ENCODE peak calls at places on chromosomes 5 and 9, in four cellular contexts. T is dermis blood vessel endothelial cell, H is NCI-H1694, J is AG10803. N is an unnamed sample.

GRCh38 chr5:112156211-112156610 is 262.9 kb downstream of the EPB41L4A start:
- DNase-seq in H (no peak), T (no peak), J (no peak), N (no peak)

GRCh38 chr5:65512170-65512937 is 30.6 kb upstream of the ADAMTS6 start:
- DNase-seq in H (no peak), T (no peak), J (no peak), N (no peak)

GRCh38 chr9:92291577-92291976 is 1.9 kb downstream of the IARS1 start:
- DNase-seq in H (no peak), T (no peak), J (no peak), N (no peak)

GRCh38 chr9:133499892-133500270 is 21.0 kb upstream of the SLC2A6 start:
- DNase-seq in H (no peak), J (no peak), T (no peak), N (peak; percentile 18)

GRCh38 chr9:84339951-84340350 is 607 bp downstream of the SLC28A3 start:
- DNase-seq in J (no peak), H (no peak), T (no peak), N (no peak)

GRCh38 chr5:176590035-176590729 is 19.8 kb downstream of the GPRIN1 start:
- DNase-seq in H (no peak), J (no peak), T (no peak), N (no peak)

GRCh38 chr5:154782812-154783592 is 27.8 kb downstream of the LARP1 start:
- DNase-seq in J (peak; percentile 16), T (no peak), H (no peak), N (no peak)

GRCh38 chr5:139577689-139578347 is 16.7 kb downstream of the UBE2D2 start:
- DNase-seq in J (no peak), T (peak; percentile 51), H (peak; percentile 8), N (no peak)

GRCh38 chr5:78779771-78780616 is 131.4 kb upstream of the LHFPL2 start:
- DNase-seq in J (peak; percentile 76), H (no peak), T (no peak), N (no peak)

GRCh38 chr9:116549061-116549664 is 137.9 kb upstream of the TRIM32 start:
- DNase-seq in T (no peak), H (no peak), J (peak; percentile 96), N (no peak)

GRCh38 chr5:14447958-14448881 is 133.4 kb upstream of the OTULINL start:
- DNase-seq in J (peak; percentile 73), T (peak; percentile 53), H (peak; percentile 25), N (no peak)

GRCh38 chr9:35834260-35835215 is 5.5 kb downstream of the TMEM8B start:
- DNase-seq in J (no peak), H (no peak), T (no peak), N (no peak)

GRCh38 chr5:178282391-178282790 is 49.8 kb upstream of the PHYKPL start:
- DNase-seq in T (no peak), J (no peak), H (no peak), N (no peak)

GRCh38 chr9:135951889-135952663 is 9.1 kb downstream of the UBAC1 start:
- DNase-seq in T (no peak), J (no peak), H (no peak), N (no peak)

GRCh38 chr5:122287101-122287500 is 24.9 kb upstream of the SNCAIP start:
- DNase-seq in J (no peak), T (no peak), H (no peak), N (no peak)

GRCh38 chr5:73640861-73641320 is 14.9 kb downstream of the ARHGEF28 start:
- DNase-seq in H (no peak), J (peak; percentile 50), T (peak; percentile 72), N (no peak)

GRCh38 chr5:76476639-76477038 is 73.6 kb downstream of the IQGAP2 start:
- DNase-seq in J (no peak), H (no peak), T (no peak), N (no peak)

GRCh38 chr9:70488793-70489105 is 74.3 kb upstream of the KLF9 start:
- DNase-seq in J (no peak), H (no peak), T (no peak), N (no peak)

GRCh38 chr5:52743012-52743411 is 44.7 kb upstream of the ITGA1 start:
- DNase-seq in H (no peak), J (no peak), T (peak; percentile 68), N (no peak)

GRCh38 chr9:126421567-126422428 is 95.2 kb downstream of the MVB12B start:
- DNase-seq in H (no peak), J (no peak), T (no peak), N (no peak)

GRCh38 chr5:87949665-87950640 is 318.7 kb downstream of the TMEM161B start:
- DNase-seq in J (no peak), H (no peak), T (no peak), N (no peak)

GRCh38 chr5:173582198-173583092 is 34.0 kb downstream of the BOD1 start:
- DNase-seq in J (peak; percentile 39), T (no peak), H (no peak), N (no peak)

GRCh38 chr9:127136880-127137639 is 14.6 kb upstream of the ANGPTL2 start:
- DNase-seq in T (no peak), H (no peak), J (no peak), N (no peak)

GRCh38 chr5:97098864-97099454 is 43.5 kb downstream of the LIX1 start:
- DNase-seq in H (no peak), J (peak; percentile 3), T (no peak), N (no peak)

GRCh38 chr5:137344723-137345322 is 154.3 kb downstream of the SPOCK1 start:
- DNase-seq in J (peak; percentile 79), H (peak; percentile 69), T (peak; percentile 82), N (no peak)

GRCh38 chr9:133226219-133227171 is 17.4 kb upstream of the OBP2B start:
- DNase-seq in T (no peak), H (no peak), J (no peak), N (no peak)

GRCh38 chr5:36073595-36074216 is 7.0 kb upstream of the UGT3A2 start:
- DNase-seq in J (no peak), T (peak; percentile 20), H (peak; percentile 46), N (no peak)

GRCh38 chr5:160042674-160043073 is 33.7 kb downstream of the TTC1 start:
- DNase-seq in J (no peak), H (no peak), T (no peak), N (no peak)

GRCh38 chr9:16744386-16744785 is 126.1 kb downstream of the BNC2 start:
- DNase-seq in T (no peak), H (no peak), J (peak; percentile 62), N (no peak)

GRCh38 chr5:179166171-179166885 is 106.2 kb downstream of the ZNF354C start:
- DNase-seq in H (no peak), J (no peak), T (no peak), N (no peak)

GRCh38 chr9:72205513-72205912 is 56.3 kb downstream of the GDA start:
- DNase-seq in J (no peak), H (no peak), T (no peak), N (no peak)

GRCh38 chr5:76305264-76305663 is 97.8 kb upstream of the IQGAP2 start:
- DNase-seq in H (no peak), T (no peak), J (no peak), N (no peak)

GRCh38 chr9:35562895-35563746 is 41.9 kb upstream of the TESK1 start:
- DNase-seq in J (peak; percentile 25), H (no peak), T (peak; percentile 21), N (no peak)

GRCh38 chr5:34522599-34523381 is 133.3 kb upstream of the RAI14 start:
- DNase-seq in J (peak; percentile 87), H (peak; percentile 42), T (peak; percentile 95), N (peak; percentile 54)

N was measured in naive thymus-derived CD8-positive, alpha-beta T cell.